ENCODE peak calls at places on chromosomes 4 and X, in seven cellular contexts. R, C, Y, W, I, V and F are unnamed samples.

GRCh38 chr4:76588268-76588667 is 153.2 kb downstream of the SHROOM3 start:
- DNase-seq in R (no peak), C (no peak), Y (no peak), W (no peak), I (no peak), V (no peak), F (no peak)

GRCh38 chrX:118652717-118653116 is 74.7 kb upstream of the IL13RA1 start:
- DNase-seq in R (no peak), C (no peak), Y (peak), W (no peak), I (no peak), V (no peak), F (peak)

GRCh38 chr4:175271010-175271630 is 353.0 kb downstream of the ADAM29 start:
- DNase-seq in R (no peak), C (no peak), Y (no peak), W (peak), I (no peak), V (no peak), F (no peak)

GRCh38 chrX:22534643-22535042 is 261.9 kb downstream of the CBLL2 start:
- DNase-seq in R (peak), C (no peak), Y (peak), W (peak), I (no peak), V (peak), F (peak)

GRCh38 chr4:15577508-15577907 is 77.6 kb downstream of the FBXL5 start:
- DNase-seq in R (no peak), C (no peak), Y (peak), W (peak), I (no peak), V (no peak), F (no peak)

GRCh38 chrX:8084023-8084422 is 87.0 kb downstream of the VCX2 start:
- DNase-seq in R (no peak), C (no peak), Y (peak), W (peak), I (no peak), V (no peak), F (peak)

GRCh38 chr4:54372951-54373350 is 143.9 kb downstream of the PDGFRA start:
- DNase-seq in R (no peak), C (peak), Y (no peak), W (no peak), I (no peak), V (no peak), F (no peak)

GRCh38 chr4:119314356-119314755 is 7.6 kb downstream of the FABP2 start:
- DNase-seq in R (peak), C (no peak), Y (peak), W (peak), I (peak), V (no peak), F (peak)

GRCh38 chr4:130419576-130419975 is 1323.6 kb downstream of the C4orf33 start:
- DNase-seq in R (no peak), C (no peak), Y (no peak), W (peak), I (no peak), V (no peak), F (no peak)

GRCh38 chrX:68114573-68115199 is 318.6 kb downstream of the OPHN1 start:
- DNase-seq in R (no peak), C (no peak), Y (peak), W (peak), I (peak), V (no peak), F (peak)

GRCh38 chr4:106507440-106507839 is 138.9 kb upstream of the GIMD1 start:
- DNase-seq in R (no peak), C (no peak), Y (no peak), W (no peak), I (no peak), V (no peak), F (no peak)

GRCh38 chrX:100650841-100651240 is 6.8 kb downstream of the SRPX2 start:
- DNase-seq in R (no peak), C (no peak), Y (no peak), W (no peak), I (no peak), V (no peak), F (no peak)

GRCh38 chr4:39823193-39823592 is 125.3 kb downstream of the UBE2K start:
- DNase-seq in R (no peak), C (no peak), Y (peak), W (peak), I (no peak), V (no peak), F (no peak)

GRCh38 chrX:15781964-15782711 is 8.1 kb upstream of the ZRSR2 start:
- DNase-seq in R (no peak), C (no peak), Y (no peak), W (no peak), I (no peak), V (no peak), F (no peak)

GRCh38 chr4:88275949-88276515 is 8.3 kb downstream of the PPM1K start:
- DNase-seq in R (no peak), C (no peak), Y (no peak), W (peak), I (no peak), V (no peak), F (no peak)
- TF ChIP-seq CTCF in R (no peak), C (no peak), Y (no peak), W (no peak), I (no peak), V (no peak), F (no peak)

GRCh38 chrX:54639346-54640102 is 109.5 kb downstream of the GNL3L start:
- DNase-seq in R (peak), C (peak), Y (peak), W (peak), I (peak), V (peak), F (peak)

GRCh38 chrX:54640721-54641120 is 110.7 kb downstream of the GNL3L start:
- DNase-seq in R (no peak), C (peak), Y (no peak), W (peak), I (no peak), V (no peak), F (peak)

GRCh38 chrX:54639018-54639345 is 109.0 kb downstream of the GNL3L start:
- DNase-seq in R (no peak), C (no peak), Y (no peak), W (no peak), I (no peak), V (no peak), F (no peak)

GRCh38 chrX:54641530-54641929 is 111.5 kb downstream of the GNL3L start:
- DNase-seq in R (no peak), C (no peak), Y (no peak), W (no peak), I (no peak), V (no peak), F (peak)

DNA sequence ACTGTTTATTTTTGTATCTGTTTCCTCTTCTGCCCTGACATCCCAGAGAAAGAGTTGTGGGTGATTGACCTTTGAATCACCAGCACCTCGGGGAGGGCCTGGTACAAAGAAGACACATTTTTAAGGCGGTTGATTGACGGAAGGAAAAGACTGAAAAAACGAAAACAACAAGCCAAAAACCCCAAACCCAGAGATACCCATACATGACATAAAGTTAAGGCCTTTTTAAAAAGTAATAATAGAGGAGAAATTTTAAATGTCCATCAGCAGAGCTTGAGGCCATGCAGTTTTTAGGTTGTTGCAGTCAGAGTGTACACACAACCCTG is 110.0 kb downstream of the GNL3L start:
- DNase-seq in R (no peak), C (no peak), Y (no peak), W (no peak), I (no peak), V (no peak), F (no peak)
- H3K4me3 ChIP-seq in R (no peak), C (peak), Y (peak), W (peak), I (peak), V (peak), F (peak)

DNA sequence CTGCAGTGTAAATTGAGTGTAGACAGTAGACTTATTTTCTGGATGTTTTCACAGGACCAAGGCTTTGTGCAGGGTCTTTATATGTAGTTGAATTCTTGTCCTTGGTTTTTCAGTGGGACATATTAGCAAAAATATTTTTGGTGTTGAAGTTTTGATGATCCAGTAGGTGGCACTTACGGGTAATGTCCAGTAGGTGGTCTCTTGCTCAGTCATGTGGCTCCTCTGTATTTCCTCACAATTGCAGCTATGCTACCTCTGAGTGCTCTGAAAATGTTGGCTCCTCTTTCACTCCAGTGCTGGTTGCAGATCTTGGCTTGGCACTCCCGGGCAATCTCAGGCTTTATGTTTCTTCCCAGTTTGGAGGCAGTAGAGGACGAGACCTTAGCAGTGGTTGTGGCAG is 419.8 kb upstream of the AMOT start:
- DNase-seq in R (no peak), C (no peak), Y (no peak), W (no peak), I (no peak), V (no peak), F (peak)
- TF ChIP-seq CTCF in R (no peak), C (no peak), Y (no peak), W (no peak), I (no peak), V (no peak), F (no peak)

DNA sequence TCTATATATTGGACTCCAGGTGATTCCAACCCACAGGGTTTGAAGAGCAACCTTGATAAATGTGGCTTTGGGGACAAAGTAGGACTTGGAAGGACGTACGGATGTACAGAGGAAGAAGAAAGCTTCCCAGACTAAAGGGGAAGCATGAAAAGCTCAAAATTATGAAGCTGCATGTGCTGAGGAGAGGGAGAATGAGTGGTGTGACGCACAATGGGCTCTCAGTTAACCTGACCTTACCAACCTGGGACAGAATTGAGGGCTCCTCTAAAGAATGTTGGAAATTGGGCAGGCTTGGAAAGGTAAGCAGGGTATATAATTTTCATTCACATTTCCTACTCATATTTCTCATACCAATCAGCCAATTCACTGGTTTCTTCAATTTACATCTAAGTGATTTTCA is 10.5 kb upstream of the TIGD2 start:
- DNase-seq in R (no peak), C (no peak), Y (no peak), W (no peak), I (no peak), V (no peak), F (no peak)
- H3K4me3 ChIP-seq in R (no peak), C (no peak), Y (no peak), W (no peak), I (no peak), V (no peak), F (no peak)

DNA sequence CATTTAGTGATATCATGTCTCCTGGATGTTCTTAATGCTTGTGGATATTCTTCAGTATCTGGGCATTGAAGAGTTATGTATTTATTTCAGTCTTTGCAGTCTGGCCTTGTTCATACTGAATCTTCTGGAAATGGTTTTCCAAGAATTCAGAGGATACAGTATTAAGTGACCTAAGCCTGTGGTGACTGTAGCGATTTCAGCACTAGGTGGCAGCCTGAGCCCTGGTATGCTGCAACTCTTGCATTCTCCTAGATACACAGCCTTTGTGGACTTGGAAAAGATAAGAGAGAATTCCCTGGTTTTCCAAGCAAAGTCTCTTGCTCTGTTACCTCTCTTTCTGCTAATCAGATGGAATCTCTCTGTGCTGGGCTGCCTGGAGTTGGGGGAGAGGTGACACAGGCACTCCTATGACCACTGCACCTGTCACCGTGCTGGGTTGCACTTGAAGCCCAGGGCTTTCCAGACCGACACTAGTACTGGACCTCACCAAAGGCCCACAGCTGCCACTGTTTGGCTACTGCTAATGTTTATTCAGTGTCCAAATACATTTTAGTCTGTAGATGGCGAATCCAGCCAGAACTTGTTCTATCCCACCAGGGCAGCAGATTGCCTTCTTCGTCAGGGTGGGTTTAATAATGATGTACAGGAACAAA is 19.3 kb upstream of the SPIN2A start:
- DNase-seq in R (peak), C (no peak), Y (peak), W (peak), I (peak), V (no peak), F (peak)
- TF ChIP-seq CTCF in R (peak), C (peak), Y (peak), W (peak), I (peak), V (peak), F (peak)

GRCh38 chrX:10030570-10030969 is 63.4 kb downstream of the CLDN34 start:
- DNase-seq in R (no peak), C (no peak), Y (peak), W (no peak), I (peak), V (no peak), F (peak)

GRCh38 chrX:10031743-10032142 is 64.6 kb downstream of the CLDN34 start:
- DNase-seq in R (no peak), C (no peak), Y (no peak), W (no peak), I (no peak), V (no peak), F (no peak)

GRCh38 chrX:10025742-10026493 is 58.8 kb downstream of the CLDN34 start:
- DNase-seq in R (no peak), C (no peak), Y (no peak), W (no peak), I (no peak), V (no peak), F (no peak)

GRCh38 chrX:10032147-10032546 is 65.0 kb downstream of the CLDN34 start:
- DNase-seq in R (no peak), C (no peak), Y (no peak), W (no peak), I (no peak), V (no peak), F (no peak)

GRCh38 chrX:10028283-10029104 is 61.3 kb downstream of the CLDN34 start:
- DNase-seq in R (no peak), C (no peak), Y (no peak), W (no peak), I (no peak), V (no peak), F (no peak)
- H3K4me3 ChIP-seq in R (no peak), C (no peak), Y (no peak), W (no peak), I (no peak), V (no peak), F (no peak)

GRCh38 chr4:145014365-145014764 is 83.6 kb downstream of the ANAPC10 start:
- DNase-seq in R (no peak), C (no peak), Y (no peak), W (no peak), I (no peak), V (no peak), F (no peak)
- TF ChIP-seq CTCF in R (no peak), C (no peak), Y (no peak), W (no peak), I (no peak), V (no peak), F (no peak)

DNA sequence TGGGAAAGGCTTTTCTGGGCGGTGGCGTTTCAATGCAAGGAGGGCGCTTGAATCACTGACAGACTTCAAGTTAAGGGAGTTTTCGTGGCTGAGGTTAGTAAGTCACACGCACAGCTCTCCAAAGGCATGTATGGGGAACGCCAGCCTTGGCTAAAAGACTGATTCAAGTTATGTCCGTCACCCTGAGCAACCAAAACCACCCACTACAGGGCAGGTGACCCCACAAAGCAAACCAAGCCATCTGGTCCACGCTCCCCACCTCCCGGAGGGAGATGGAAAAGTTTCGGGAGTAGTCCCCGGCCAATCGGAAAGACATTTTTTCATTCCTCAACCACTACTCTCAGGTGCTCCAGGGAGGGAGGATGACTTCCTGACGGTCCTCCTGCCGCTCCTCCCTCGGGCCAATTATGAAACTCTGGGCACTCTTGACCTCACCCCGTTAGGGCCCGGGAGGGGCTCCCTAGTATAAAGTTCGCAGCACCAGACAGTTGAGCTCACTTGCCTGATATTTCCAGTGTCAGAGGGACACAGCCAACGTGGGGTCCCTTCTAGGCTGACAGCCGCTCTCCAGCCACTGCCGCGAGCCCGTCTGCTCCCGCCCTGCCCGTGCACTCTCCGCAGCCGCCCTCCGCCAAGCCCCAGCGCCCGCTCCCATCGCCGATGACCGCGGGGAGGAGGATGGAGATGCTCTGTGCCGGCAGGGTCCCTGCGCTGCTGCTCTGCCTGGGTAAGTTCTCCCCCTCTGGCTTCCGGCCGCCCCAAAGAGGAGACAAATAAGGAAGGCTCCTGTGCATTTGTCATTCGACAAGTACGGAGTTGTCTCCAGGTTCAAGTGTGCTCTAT is at the start of gene EREG:
- DNase-seq in R (peak), C (peak), Y (peak), W (peak), I (peak), V (peak), F (peak)
- H3K4me3 ChIP-seq in R (no peak), C (peak), Y (peak), W (peak), I (peak), V (peak), F (peak)